ENCODE peak calls at places on chromosomes 4 and X, in eight cellular contexts. F, U, R, D, L, J, Y and K are unnamed samples.

GRCh38 chr4:112766422-112766821 is 129.5 kb downstream of the LARP7 start:
- DNase-seq in D (no peak), U (no peak), Y (peak; percentile 48), F (no peak), L (no peak), R (no peak), J (no peak), K (peak; percentile 48)

GRCh38 chr4:174154455-174154854 is 129.0 kb downstream of the FBXO8 start:
- DNase-seq in D (no peak), F (no peak), R (no peak), J (peak; percentile 19), Y (peak; percentile 70), L (no peak), U (no peak), K (no peak)

GRCh38 chrX:108001218-108001814 is 19.1 kb upstream of the TEX13B start:
- DNase-seq in R (no peak), D (no peak), J (peak; percentile 4), L (peak; percentile 8), U (no peak), Y (peak; percentile 67), F (no peak), K (peak; percentile 27)

GRCh38 chrX:123525131-123525725 is 207.6 kb downstream of the THOC2 start:
- DNase-seq in U (no peak), L (no peak), F (no peak), Y (no peak), J (peak; percentile 62), D (no peak), R (no peak), K (peak; percentile 3)

GRCh38 chrX:71487814-71488213 is 45.1 kb upstream of the OGT start:
- DNase-seq in L (no peak), Y (no peak), J (no peak), U (no peak), R (no peak), D (no peak), F (no peak), K (no peak)

GRCh38 chr4:95838192-95838591 is 1.7 kb upstream of the PDHA2 start:
- DNase-seq in J (no peak), Y (no peak), R (no peak), U (no peak), F (no peak), L (no peak), D (no peak), K (no peak)

GRCh38 chrX:17595456-17596035 is 141.7 kb upstream of the SCML1 start:
- DNase-seq in L (no peak), Y (no peak), F (no peak), U (no peak), J (peak; percentile 88), D (no peak), R (no peak), K (no peak)

GRCh38 chrX:153645921-153646481 is 1.0 kb upstream of the DUSP9 start:
- DNase-seq in Y (no peak), J (no peak), F (peak; percentile 51), D (no peak), U (peak; percentile 42), L (no peak), R (no peak), K (no peak)

GRCh38 chrX:44747317-44747716 is 96.5 kb upstream of the DUSP21 start:
- DNase-seq in Y (no peak), U (no peak), D (no peak), L (no peak), F (no peak), J (no peak), R (no peak), K (no peak)

GRCh38 chr4:17721496-17722360 is 59.7 kb downstream of the FAM184B start:
- DNase-seq in D (no peak), F (no peak), L (no peak), R (no peak), U (no peak), J (peak; percentile 40), Y (peak; percentile 53), K (no peak)

GRCh38 chr4:182286936-182287335 is 43.7 kb downstream of the TENM3 start:
- DNase-seq in L (no peak), F (no peak), R (no peak), U (no peak), D (no peak), Y (no peak), J (no peak), K (no peak)

GRCh38 chr4:25795566-25796454 is 67.0 kb downstream of the SEL1L3 start:
- DNase-seq in Y (peak; percentile 59), R (no peak), L (no peak), J (peak; percentile 84), F (no peak), D (peak; percentile 73), U (no peak), K (no peak)

GRCh38 chrX:117743469-117744251 is 372.9 kb downstream of the KLHL13 start:
- DNase-seq in R (no peak), J (no peak), L (no peak), D (peak; percentile 34), F (no peak), Y (no peak), U (no peak), K (no peak)

GRCh38 chr4:26452565-26453531 is 37.4 kb downstream of the CCKAR start:
- DNase-seq in R (no peak), D (peak; percentile 61), Y (no peak), J (no peak), U (no peak), F (no peak), L (no peak), K (no peak)

GRCh38 chr4:158860856-158861255 is 92.0 kb downstream of the FNIP2 start:
- DNase-seq in Y (no peak), D (no peak), F (no peak), L (no peak), U (no peak), R (no peak), J (no peak), K (peak; percentile 5)

GRCh38 chr4:158863296-158863695 is 94.5 kb downstream of the FNIP2 start:
- DNase-seq in D (no peak), F (no peak), U (no peak), Y (no peak), J (no peak), L (no peak), R (no peak), K (no peak)

GRCh38 chr4:158859661-158860060 is 90.8 kb downstream of the FNIP2 start:
- DNase-seq in R (no peak), F (no peak), J (peak; percentile 41), L (no peak), D (no peak), U (no peak), Y (no peak), K (no peak)

GRCh38 chr4:158861281-158861680 is 92.5 kb downstream of the FNIP2 start:
- DNase-seq in U (no peak), J (no peak), F (no peak), R (no peak), L (no peak), Y (no peak), D (no peak), K (no peak)

GRCh38 chr4:158861766-158862165 is 92.9 kb downstream of the FNIP2 start:
- DNase-seq in L (no peak), U (no peak), R (no peak), D (no peak), Y (no peak), J (no peak), F (no peak), K (no peak)
- TF ChIP-seq CTCF in L (no peak), U (no peak), R (no peak), D (peak; percentile 54), Y (no peak), J (no peak), F (no peak), K (no peak)

DNA sequence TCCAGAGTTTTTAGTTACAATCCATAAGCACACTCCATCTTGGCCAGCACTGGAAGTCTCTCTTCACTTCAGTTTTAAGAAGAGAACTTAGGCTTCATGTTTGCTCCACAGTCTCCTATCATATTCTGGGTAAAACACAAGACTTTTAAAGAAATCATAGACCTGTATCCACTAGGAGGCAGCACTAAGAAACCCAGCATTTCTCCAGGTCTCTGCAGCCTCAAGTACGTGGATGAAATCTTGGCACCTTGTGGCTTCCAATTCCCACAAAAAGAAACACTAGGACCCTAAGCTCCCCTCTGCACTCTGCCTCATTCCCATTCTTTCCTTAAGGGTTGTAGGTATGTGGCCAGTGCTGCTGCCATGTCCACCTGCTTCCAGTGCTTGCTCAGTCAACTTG is 367.3 kb upstream of the CASK start:
- DNase-seq in J (no peak), R (no peak), F (no peak), U (no peak), D (no peak), L (no peak), Y (peak; percentile 1), K (no peak)
- TF ChIP-seq CTCF in J (peak; percentile 7), R (peak; percentile 12), F (no peak), U (no peak), D (peak; percentile 70), L (peak; percentile 23), Y (no peak), K (no peak)

GRCh38 chr4:67396008-67396407 is 149.3 kb downstream of the CENPC start:
- DNase-seq in J (no peak), F (no peak), D (no peak), Y (no peak), L (no peak), U (no peak), R (no peak), K (no peak)

GRCh38 chr4:67397931-67398330 is 147.4 kb downstream of the CENPC start:
- DNase-seq in U (no peak), R (no peak), F (no peak), J (no peak), L (no peak), D (no peak), Y (no peak), K (no peak)

GRCh38 chr4:67393699-67394281 is 151.5 kb downstream of the CENPC start:
- DNase-seq in F (no peak), Y (peak; percentile 58), J (peak; percentile 22), R (no peak), L (no peak), D (no peak), U (no peak), K (peak; percentile 29)

GRCh38 chr4:67394771-67395310 is 150.5 kb downstream of the CENPC start:
- DNase-seq in Y (no peak), U (no peak), D (no peak), L (no peak), F (no peak), R (no peak), J (no peak), K (no peak)

GRCh38 chr4:67393007-67393406 is 152.3 kb downstream of the CENPC start:
- DNase-seq in F (no peak), U (no peak), D (no peak), R (no peak), Y (no peak), J (no peak), L (no peak), K (no peak)
- TF ChIP-seq CTCF in F (no peak), U (no peak), D (no peak), R (no peak), Y (no peak), J (no peak), L (no peak), K (no peak)

DNA sequence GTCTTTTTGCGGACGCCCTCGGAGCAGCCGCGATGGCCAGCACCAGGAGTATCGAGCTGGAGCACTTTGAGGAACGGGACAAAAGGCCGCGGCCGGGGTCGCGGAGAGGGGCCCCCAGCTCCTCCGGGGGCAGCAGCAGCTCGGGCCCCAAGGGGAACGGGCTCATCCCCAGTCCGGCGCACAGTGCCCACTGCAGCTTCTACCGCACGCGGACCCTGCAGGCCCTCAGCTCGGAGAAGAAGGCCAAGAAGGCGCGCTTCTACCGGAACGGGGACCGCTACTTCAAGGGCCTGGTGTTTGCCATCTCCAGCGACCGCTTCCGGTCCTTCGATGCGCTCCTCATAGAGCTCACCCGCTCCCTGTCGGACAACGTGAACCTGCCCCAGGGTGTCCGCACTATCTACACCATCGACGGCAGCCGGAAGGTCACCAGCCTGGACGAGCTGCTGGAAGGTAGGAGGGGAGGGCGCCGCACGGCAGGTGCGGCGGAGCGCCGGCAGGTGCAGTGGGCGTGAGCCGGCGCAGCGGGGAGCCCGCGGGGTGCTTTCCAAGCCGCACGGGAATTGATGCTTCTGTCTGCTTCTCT is 844 bp downstream of the DCLK2 start:
- DNase-seq in F (peak; percentile 79), D (peak; percentile 61), U (peak; percentile 86), L (no peak), R (no peak), Y (peak; percentile 13), J (no peak), K (peak; percentile 44)
- TF ChIP-seq CTCF in F (no peak), D (no peak), U (no peak), L (no peak), R (no peak), Y (peak; percentile 0), J (no peak), K (no peak)